ENCODE peak calls at places on chromosomes 2 and 18, in six cellular contexts. One of them, this sample, is unnamed.
A peak's percentile ranks its signal among the peaks of the same experiment; 100 is the strongest.

GRCh38 chr18:37673196-37673595 is 107.6 kb upstream of the CELF4 start:
- DNase-seq in mesothelial cell of epicardium: no peak
- DNase-seq in COR-L47: no peak
- DNase-seq in T-cell: no peak
- DNase-seq in HTR-8/SVneo: no peak
- DNase-seq in naive thymus-derived CD8-positive, alpha-beta T cell: no peak
- DNase-seq in this sample: no peak

GRCh38 chr2:15636972-15637785 is 45.5 kb downstream of the DDX1 start:
- DNase-seq in COR-L47: peak; percentile 43
- DNase-seq in naive thymus-derived CD8-positive, alpha-beta T cell: peak; percentile 30
- DNase-seq in mesothelial cell of epicardium: peak; percentile 76
- DNase-seq in T-cell: peak; percentile 52
- DNase-seq in HTR-8/SVneo: peak; percentile 69
- DNase-seq in this sample: peak; percentile 58

GRCh38 chr2:182649316-182649715 is 66.7 kb upstream of the DNAJC10 start:
- DNase-seq in T-cell: no peak
- DNase-seq in HTR-8/SVneo: no peak
- DNase-seq in mesothelial cell of epicardium: no peak
- DNase-seq in naive thymus-derived CD8-positive, alpha-beta T cell: no peak
- DNase-seq in COR-L47: peak; percentile 77
- DNase-seq in this sample: peak; percentile 53

GRCh38 chr2:88829607-88830463 is 138.4 kb downstream of the RPIA start:
- DNase-seq in HTR-8/SVneo: no peak
- DNase-seq in mesothelial cell of epicardium: no peak
- DNase-seq in T-cell: no peak
- DNase-seq in naive thymus-derived CD8-positive, alpha-beta T cell: no peak
- DNase-seq in COR-L47: peak; percentile 5
- DNase-seq in this sample: no peak

GRCh38 chr2:84496386-84496785 is 19.9 kb upstream of the DNAH6 start:
- DNase-seq in HTR-8/SVneo: no peak
- DNase-seq in COR-L47: no peak
- DNase-seq in naive thymus-derived CD8-positive, alpha-beta T cell: no peak
- DNase-seq in mesothelial cell of epicardium: no peak
- DNase-seq in T-cell: no peak
- DNase-seq in this sample: no peak

GRCh38 chr2:187438459-187438858 is 9.6 kb downstream of the CALCRL start:
- DNase-seq in HTR-8/SVneo: no peak
- DNase-seq in COR-L47: no peak
- DNase-seq in mesothelial cell of epicardium: no peak
- DNase-seq in T-cell: no peak
- DNase-seq in naive thymus-derived CD8-positive, alpha-beta T cell: no peak
- DNase-seq in this sample: no peak

GRCh38 chr2:20443276-20443920 is 3.5 kb upstream of the RHOB start:
- DNase-seq in HTR-8/SVneo: no peak
- DNase-seq in mesothelial cell of epicardium: no peak
- DNase-seq in COR-L47: peak; percentile 12
- DNase-seq in T-cell: no peak
- DNase-seq in naive thymus-derived CD8-positive, alpha-beta T cell: peak; percentile 11
- DNase-seq in this sample: peak; percentile 71

GRCh38 chr2:70785137-70785911 is 5.1 kb downstream of the FIGLA start:
- DNase-seq in COR-L47: peak; percentile 42
- DNase-seq in T-cell: peak; percentile 50
- DNase-seq in HTR-8/SVneo: peak; percentile 55
- DNase-seq in mesothelial cell of epicardium: no peak
- DNase-seq in naive thymus-derived CD8-positive, alpha-beta T cell: peak; percentile 42
- DNase-seq in this sample: peak; percentile 64

GRCh38 chr2:3585239-3586109 is 9.4 kb upstream of the COLEC11 start:
- DNase-seq in HTR-8/SVneo: no peak
- DNase-seq in mesothelial cell of epicardium: no peak
- DNase-seq in naive thymus-derived CD8-positive, alpha-beta T cell: no peak
- DNase-seq in T-cell: no peak
- DNase-seq in COR-L47: peak; percentile 81
- DNase-seq in this sample: peak; percentile 24

GRCh38 chr2:33392366-33392765 is 84.1 kb upstream of the RASGRP3 start:
- DNase-seq in mesothelial cell of epicardium: no peak
- DNase-seq in HTR-8/SVneo: no peak
- DNase-seq in COR-L47: no peak
- DNase-seq in T-cell: no peak
- DNase-seq in naive thymus-derived CD8-positive, alpha-beta T cell: no peak
- DNase-seq in this sample: no peak